ENCODE peak calls at places on chromosome 14, in four cellular contexts. V, D, U and Z are unnamed samples.

GRCh38 chr14:56874375-56874774 is 64.1 kb upstream of the OTX2 start:
- DNase-seq in V (peak; percentile 7), D (peak; percentile 52), U (no peak), Z (no peak)

GRCh38 chr14:33647385-33647786 is 303.5 kb downstream of the EGLN3 start:
- DNase-seq in V (no peak), D (no peak), U (no peak), Z (peak; percentile 87)

GRCh38 chr14:98950356-98950895 is 321.6 kb downstream of the BCL11B start:
- DNase-seq in V (no peak), D (no peak), U (no peak), Z (no peak)

GRCh38 chr14:95486875-95487668 is 29.4 kb downstream of the SYNE3 start:
- DNase-seq in V (no peak), D (no peak), U (peak; percentile 67), Z (no peak)

GRCh38 chr14:61192970-61193369 is 88.2 kb downstream of the TMEM30B start:
- DNase-seq in V (no peak), D (no peak), U (no peak), Z (no peak)

GRCh38 chr14:101556566-101557320 is 4.6 kb upstream of the DIO3 start:
- DNase-seq in V (no peak), D (no peak), U (peak; percentile 43), Z (no peak)

GRCh38 chr14:74792249-74793039 is 29.3 kb downstream of the YLPM1 start:
- DNase-seq in V (no peak), D (no peak), U (no peak), Z (no peak)

GRCh38 chr14:93330609-93331000 is 2.2 kb downstream of the BTBD7 start:
- DNase-seq in V (no peak), D (no peak), U (no peak), Z (peak; percentile 56)

GRCh38 chr14:79809849-79810612 is 401.3 kb downstream of the DIO2 start:
- DNase-seq in V (peak; percentile 5), D (peak; percentile 33), U (no peak), Z (no peak)

GRCh38 chr14:99199854-99200653 is 71.9 kb downstream of the BCL11B start:
- DNase-seq in V (no peak), D (no peak), U (no peak), Z (no peak)

GRCh38 chr14:60862283-60862682 is 118.6 kb downstream of the TRMT5 start:
- DNase-seq in V (no peak), D (peak; percentile 30), U (no peak), Z (no peak)

GRCh38 chr14:22070119-22070982 is 396.7 kb upstream of the OR4E1 start:
- DNase-seq in V (no peak), D (no peak), U (peak; percentile 50), Z (peak; percentile 29)

GRCh38 chr14:105881021-105881930 is 354.9 kb downstream of the TMEM121 start:
- DNase-seq in V (no peak), D (no peak), U (peak; percentile 34), Z (no peak)

GRCh38 chr14:71647086-71647784 is 285.0 kb upstream of the RGS6 start:
- DNase-seq in V (no peak), D (peak; percentile 69), U (no peak), Z (peak; percentile 55)

GRCh38 chr14:22494486-22495135 is 94.4 kb downstream of the DAD1 start:
- DNase-seq in V (no peak), D (no peak), U (no peak), Z (no peak)

GRCh38 chr14:55600784-55601561 is 21.0 kb downstream of the KTN1 start:
- DNase-seq in V (no peak), D (no peak), U (no peak), Z (peak; percentile 52)

GRCh38 chr14:61126083-61126962 is 145.3 kb downstream of the SLC38A6 start:
- DNase-seq in V (no peak), D (no peak), U (no peak), Z (no peak)

GRCh38 chr14:98578204-98578603 is 693.8 kb downstream of the BCL11B start:
- DNase-seq in V (no peak), D (no peak), U (no peak), Z (peak; percentile 47)

GRCh38 chr14:50957296-50957695 is 13.0 kb upstream of the PYGL start:
- DNase-seq in V (no peak), D (no peak), U (no peak), Z (no peak)

GRCh38 chr14:74555476-74556050 is 56.5 kb downstream of the LTBP2 start:
- DNase-seq in V (no peak), D (no peak), U (no peak), Z (no peak)

GRCh38 chr14:56501909-56502530 is 77.6 kb upstream of the TMEM260 start:
- DNase-seq in V (no peak), D (no peak), U (no peak), Z (no peak)

GRCh38 chr14:85165091-85165490 is 364.9 kb upstream of the FLRT2 start:
- DNase-seq in V (no peak), D (no peak), U (no peak), Z (no peak)

GRCh38 chr14:35229495-35230089 is 62.6 kb upstream of the PSMA6 start:
- DNase-seq in V (peak; percentile 50), D (no peak), U (no peak), Z (peak; percentile 49)

GRCh38 chr14:96502621-96503251 is 554 bp downstream of the PAPOLA start:
- DNase-seq in V (peak; percentile 51), D (peak; percentile 57), U (peak; percentile 80), Z (peak; percentile 49)

GRCh38 chr14:34633697-34634096 is 3.7 kb upstream of the SNX6 start:
- DNase-seq in V (no peak), D (no peak), U (no peak), Z (no peak)

GRCh38 chr14:22485178-22485577 is 103.8 kb downstream of the DAD1 start:
- DNase-seq in V (no peak), D (peak; percentile 5), U (no peak), Z (no peak)

GRCh38 chr14:65287264-65288131 is 125.0 kb upstream of the FUT8 start:
- DNase-seq in V (no peak), D (no peak), U (peak; percentile 67), Z (no peak)

DNA sequence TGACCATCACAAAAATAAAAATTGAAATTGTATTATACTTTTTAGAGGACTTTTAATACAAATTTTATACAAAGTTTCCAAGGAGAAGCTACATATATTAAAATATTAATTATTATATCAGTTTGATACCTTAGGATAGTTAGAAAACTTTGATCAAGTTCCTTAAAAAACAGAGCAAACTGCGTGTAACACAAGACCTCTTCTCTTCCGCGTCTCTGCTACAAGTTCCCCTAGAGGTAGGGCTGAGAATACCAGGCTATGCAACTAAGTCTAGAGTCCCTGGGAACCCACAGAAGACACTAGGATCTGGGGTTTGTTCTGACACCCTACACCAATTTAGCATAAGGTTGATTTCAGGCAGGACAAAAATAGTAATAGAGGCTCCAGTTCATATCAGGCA is 319.0 kb downstream of the FOXG1 start:
- DNase-seq in V (peak; percentile 1), D (peak; percentile 13), U (no peak), Z (peak; percentile 5)
- TF ChIP-seq CTCF in V (no peak), D (peak; percentile 37), U (no peak), Z (peak; percentile 23)

GRCh38 chr14:102905116-102906108 is 17.1 kb upstream of the AMN start:
- DNase-seq in V (no peak), D (no peak), U (no peak), Z (no peak)
- TF ChIP-seq CTCF in V (no peak), D (no peak), U (no peak), Z (no peak)

GRCh38 chr14:103881927-103882281 is 34.5 kb upstream of the PPP1R13B start:
- DNase-seq in V (no peak), D (no peak), U (no peak), Z (no peak)

GRCh38 chr14:103882503-103883262 is 35.3 kb upstream of the PPP1R13B start:
- DNase-seq in V (no peak), D (no peak), U (no peak), Z (no peak)

GRCh38 chr14:103880334-103880985 is 33.1 kb upstream of the PPP1R13B start:
- DNase-seq in V (peak; percentile 54), D (no peak), U (peak; percentile 87), Z (peak; percentile 34)

GRCh38 chr14:103879570-103880333 is 32.4 kb upstream of the PPP1R13B start:
- DNase-seq in V (peak; percentile 97), D (peak; percentile 90), U (peak; percentile 87), Z (peak; percentile 67)

GRCh38 chr14:103880986-103881926 is 33.9 kb upstream of the PPP1R13B start:
- DNase-seq in V (no peak), D (no peak), U (no peak), Z (no peak)
- TF ChIP-seq CTCF in V (no peak), D (no peak), U (no peak), Z (no peak)

DNA sequence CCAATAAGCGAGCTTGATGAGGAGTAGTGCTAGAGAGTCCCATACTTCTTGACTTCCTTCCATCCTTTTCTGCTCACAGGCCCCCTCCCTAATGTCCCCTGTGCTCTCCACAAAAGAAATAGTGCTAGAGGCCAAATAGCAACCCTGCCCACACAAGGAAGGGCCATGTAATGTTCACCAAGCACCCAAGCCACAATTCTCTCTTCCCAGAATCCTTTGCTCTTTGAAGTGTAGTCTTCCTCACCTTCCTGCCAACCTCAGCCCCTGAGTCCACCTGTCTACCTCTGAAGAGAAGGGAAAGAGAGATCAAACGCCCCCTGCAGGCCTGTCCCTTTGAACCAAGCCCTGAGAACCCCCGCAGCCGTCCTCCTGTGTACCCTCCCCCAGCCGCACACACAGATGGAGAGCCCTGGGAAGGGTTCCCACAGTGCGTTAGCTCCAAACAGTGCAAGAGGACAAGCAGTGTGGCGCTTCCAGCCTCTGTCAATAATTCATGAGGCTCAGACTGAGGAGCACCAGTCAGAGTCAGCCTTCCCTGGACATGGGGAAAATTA is 1.9 kb upstream of the DHRS4 start:
- DNase-seq in V (no peak), D (no peak), U (no peak), Z (no peak)
- TF ChIP-seq CTCF in V (no peak), D (no peak), U (no peak), Z (no peak)